ENCODE peak calls at places on chromosomes 7 and 10, in five cellular contexts. W is COR-L47, H is GM12865, A is mammary epithelial cell, J is non-pigmented ciliary epithelial cell. Y is an unnamed sample.

GRCh38 chr7:76234931-76235441 is 33.3 kb downstream of the SRRM3 start:
- DNase-seq in W (no peak), H (peak; percentile 81), A (peak; percentile 81), J (peak; percentile 60), Y (peak; percentile 93)

GRCh38 chr10:88216976-88217375 is 353.6 kb downstream of the PTEN start:
- DNase-seq in W (no peak), H (no peak), A (no peak), J (no peak), Y (no peak)

GRCh38 chr10:88070080-88070880 is 206.9 kb downstream of the PTEN start:
- DNase-seq in W (no peak), H (peak; percentile 97), A (no peak), J (no peak), Y (peak; percentile 28)

GRCh38 chr7:26668821-26669220 is 195.6 kb downstream of the SKAP2 start:
- DNase-seq in W (no peak), H (no peak), A (no peak), J (no peak), Y (no peak)

GRCh38 chr7:1231214-1232102 is 1.2 kb upstream of the UNCX start:
- DNase-seq in W (no peak), H (no peak), A (no peak), J (no peak), Y (no peak)

GRCh38 chr10:127040756-127041155 is 135.5 kb downstream of the DOCK1 start:
- DNase-seq in W (no peak), H (no peak), A (peak; percentile 78), J (no peak), Y (no peak)

GRCh38 chr7:51123322-51124021 is 193.1 kb downstream of the COBL start:
- DNase-seq in W (no peak), H (no peak), A (peak; percentile 95), J (peak; percentile 70), Y (no peak)

GRCh38 chr10:29766753-29767152 is 132.0 kb upstream of the SVIL start:
- DNase-seq in W (no peak), H (no peak), A (no peak), J (no peak), Y (no peak)

GRCh38 chr7:3393862-3394261 is 92.8 kb downstream of the SDK1 start:
- DNase-seq in W (no peak), H (no peak), A (peak; percentile 3), J (no peak), Y (no peak)

GRCh38 chr10:74825371-74826141 is 844 bp upstream of the KAT6B start:
- DNase-seq in W (peak; percentile 32), H (no peak), A (no peak), J (no peak), Y (peak; percentile 71)

Y was measured in GM13977.